ENCODE peak calls at places on chromosome 5, in six cellular contexts. Y is NCI-H510A, I is GM23248, P is RWPE1, V is tibial artery, B is neural progenitor cell. X is an unnamed sample.

GRCh38 chr5:143714629-143715028 is 97.3 kb upstream of the HMHB1 start:
- DNase-seq in Y (no peak), B (no peak), P (no peak), I (peak; percentile 63), V (no peak), X (no peak)

GRCh38 chr5:143833179-143833578 is 21.2 kb downstream of the HMHB1 start:
- DNase-seq in I (no peak), B (no peak), V (no peak), Y (no peak), P (no peak), X (no peak)

GRCh38 chr5:127648997-127649550 is at the start of gene CTXN3:
- DNase-seq in Y (peak; percentile 60), B (peak; percentile 59), V (no peak), P (peak; percentile 33), I (no peak), X (no peak)

GRCh38 chr5:83026507-83026906 is 50.7 kb downstream of the TMEM167A start:
- DNase-seq in Y (no peak), B (no peak), I (no peak), P (no peak), V (no peak), X (peak; percentile 56)

GRCh38 chr5:177294632-177295031 is 8.9 kb downstream of the RAB24 start:
- DNase-seq in P (no peak), I (no peak), Y (no peak), V (no peak), B (no peak), X (no peak)

GRCh38 chr5:151647320-151647861 is 39.3 kb downstream of the SPARC start:
- DNase-seq in I (no peak), B (no peak), Y (no peak), V (no peak), P (peak; percentile 56), X (no peak)

GRCh38 chr5:5178121-5178520 is 38.0 kb downstream of the ADAMTS16 start:
- DNase-seq in B (no peak), V (no peak), I (no peak), P (no peak), Y (no peak), X (no peak)

GRCh38 chr5:88674262-88675158 is 208.5 kb downstream of the MEF2C start:
- DNase-seq in B (peak; percentile 60), P (no peak), Y (peak; percentile 41), V (no peak), I (peak; percentile 55), X (peak; percentile 77)

GRCh38 chr5:127754727-127755126 is 51.5 kb downstream of the CCDC192 start:
- DNase-seq in B (no peak), V (no peak), Y (no peak), P (no peak), I (no peak), X (no peak)

GRCh38 chr5:138849439-138849838 is 25.7 kb downstream of the LRRTM2 start:
- DNase-seq in I (peak; percentile 68), B (no peak), P (no peak), Y (no peak), V (no peak), X (no peak)

GRCh38 chr5:51380603-51381207 is 2.5 kb upstream of the ISL1 start:
- DNase-seq in B (peak; percentile 70), I (peak; percentile 48), P (peak; percentile 70), V (no peak), Y (no peak), X (peak; percentile 69)

GRCh38 chr5:117955831-117956230 is 1032.5 kb downstream of the DTWD2 start:
- DNase-seq in I (no peak), V (no peak), P (no peak), B (no peak), Y (no peak), X (no peak)

GRCh38 chr5:59428391-59428790 is 465.1 kb downstream of the PDE4D start:
- DNase-seq in B (no peak), I (no peak), P (no peak), Y (no peak), V (no peak), X (no peak)

GRCh38 chr5:109921735-109922395 is 232.1 kb downstream of the MAN2A1 start:
- DNase-seq in B (no peak), V (no peak), I (no peak), Y (no peak), P (no peak), X (no peak)

GRCh38 chr5:6900828-6901227 is 187.6 kb downstream of the TENT4A start:
- DNase-seq in V (no peak), Y (no peak), B (peak; percentile 52), P (no peak), I (no peak), X (peak; percentile 14)

GRCh38 chr5:93800988-93801811 is 59.8 kb upstream of the POU5F2 start:
- DNase-seq in Y (peak; percentile 17), I (peak; percentile 73), B (peak; percentile 63), P (peak; percentile 37), V (no peak), X (peak; percentile 83)

GRCh38 chr5:108728566-108729305 is 19.0 kb upstream of the FER start:
- DNase-seq in B (no peak), V (no peak), Y (no peak), P (no peak), I (no peak), X (peak; percentile 5)

GRCh38 chr5:108884736-108885135 is 137.0 kb downstream of the FER start:
- DNase-seq in V (no peak), P (no peak), Y (no peak), B (peak; percentile 17), I (peak; percentile 11), X (no peak)

GRCh38 chr5:181281077-181281983 is 20.4 kb upstream of the TRIM52 start:
- DNase-seq in Y (no peak), P (no peak), B (peak; percentile 96), I (no peak), V (no peak), X (peak; percentile 99)

GRCh38 chr5:89457411-89458329 is 574.7 kb upstream of the MEF2C start:
- DNase-seq in B (no peak), V (peak; percentile 81), P (peak; percentile 57), Y (no peak), I (peak; percentile 91), X (no peak)

GRCh38 chr5:40383719-40384651 is 295.7 kb upstream of the PTGER4 start:
- DNase-seq in P (peak; percentile 56), Y (no peak), I (peak; percentile 75), V (no peak), B (no peak), X (no peak)

X was measured in GM23338.